ENCODE peak calls at places on chromosomes 12 and 14, in six cellular contexts. Y, Z, A, P, R and D are unnamed samples.

GRCh38 chr14:105069887-105070759 is 4.9 kb upstream of the GPR132 start:
- DNase-seq in P (no peak), Z (no peak), A (no peak), R (no peak), Y (no peak), D (no peak)

GRCh38 chr12:106855221-106855758 is 80.8 kb downstream of the RIC8B start:
- DNase-seq in A (no peak), Z (no peak), Y (no peak), P (no peak), R (no peak), D (no peak)

GRCh38 chr14:92540472-92541048 is 27.0 kb downstream of the RIN3 start:
- DNase-seq in R (no peak), A (peak; percentile 97), P (peak; percentile 83), Y (peak; percentile 83), Z (no peak), D (no peak)

GRCh38 chr12:57368349-57369095 is 62.3 kb downstream of the R3HDM2 start:
- DNase-seq in P (no peak), A (no peak), R (no peak), Z (no peak), Y (peak; percentile 8), D (no peak)

GRCh38 chr14:67532998-67533753 is at the start of gene PLEKHH1:
- DNase-seq in P (no peak), R (peak; percentile 87), Z (peak; percentile 75), Y (peak; percentile 74), A (peak; percentile 46), D (peak; percentile 69)

GRCh38 chr12:58452546-58452945 is 467.8 kb downstream of the LRIG3 start:
- DNase-seq in Z (no peak), P (no peak), Y (no peak), R (no peak), A (peak; percentile 49), D (no peak)

GRCh38 chr14:67241416-67242362 is at the start of gene PALS1:
- DNase-seq in Z (no peak), Y (peak; percentile 49), R (peak; percentile 78), A (peak; percentile 78), P (no peak), D (no peak)

GRCh38 chr12:98618952-98619351 is 25.5 kb downstream of the SLC25A3 start:
- DNase-seq in Z (no peak), R (no peak), A (no peak), Y (no peak), P (no peak), D (no peak)

GRCh38 chr12:131112690-131113290 is 159.1 kb downstream of the ADGRD1 start:
- DNase-seq in Z (no peak), Y (no peak), R (no peak), P (no peak), A (no peak), D (no peak)

GRCh38 chr14:57171903-57172302 is 96.8 kb downstream of the EXOC5 start:
- DNase-seq in A (no peak), Z (no peak), P (no peak), R (no peak), Y (no peak), D (no peak)

GRCh38 chr12:18332173-18332572 is 70.9 kb downstream of the PIK3C2G start:
- DNase-seq in A (no peak), R (no peak), Z (no peak), P (no peak), Y (no peak), D (no peak)

GRCh38 chr12:86600664-86601231 is 344.6 kb upstream of the MGAT4C start:
- DNase-seq in Y (no peak), Z (no peak), R (no peak), P (no peak), A (no peak), D (no peak)

GRCh38 chr14:83491091-83491490 is 1957.4 kb upstream of the SEL1L start:
- DNase-seq in Y (no peak), A (no peak), R (no peak), P (no peak), Z (no peak), D (no peak)

GRCh38 chr12:80190001-80190400 is 90.7 kb downstream of the OTOGL start:
- DNase-seq in R (no peak), Y (no peak), Z (no peak), A (no peak), P (no peak), D (no peak)

GRCh38 chr12:48280572-48280971 is 70.1 kb downstream of the ZNF641 start:
- DNase-seq in A (no peak), R (no peak), Y (no peak), P (no peak), Z (no peak), D (no peak)

GRCh38 chr14:50928002-50928635 is 16.2 kb downstream of the PYGL start:
- DNase-seq in Z (no peak), R (no peak), Y (no peak), A (peak; percentile 87), P (no peak), D (no peak)

GRCh38 chr12:127063339-127064090 is 1203.5 kb upstream of the TMEM132C start:
- DNase-seq in A (no peak), Z (no peak), P (no peak), R (no peak), Y (no peak), D (no peak)

GRCh38 chr12:47870175-47870781 is 34.5 kb downstream of the VDR start:
- DNase-seq in P (no peak), Z (peak; percentile 68), A (peak; percentile 46), R (peak; percentile 68), Y (no peak), D (no peak)

GRCh38 chr14:24441485-24441884 is 1.1 kb downstream of the SDR39U1 start:
- DNase-seq in Z (no peak), R (no peak), P (no peak), Y (no peak), A (no peak), D (no peak)

GRCh38 chr12:131137836-131138637 is 184.3 kb downstream of the ADGRD1 start:
- DNase-seq in A (no peak), P (no peak), Z (no peak), R (no peak), Y (no peak), D (no peak)

GRCh38 chr12:88945041-88945732 is 364.9 kb upstream of the KITLG start:
- DNase-seq in Y (no peak), R (no peak), Z (no peak), P (no peak), A (no peak), D (no peak)

GRCh38 chr12:84860718-84861117 is 51.9 kb downstream of the SLC6A15 start:
- DNase-seq in Z (no peak), R (no peak), Y (no peak), A (no peak), P (no peak), D (no peak)

GRCh38 chr12:32034045-32034444 is 72.6 kb upstream of the BICD1 start:
- DNase-seq in P (no peak), Y (no peak), Z (no peak), A (no peak), R (peak; percentile 36), D (no peak)

GRCh38 chr12:49871263-49871561 is 28.3 kb upstream of the BCDIN3D start:
- DNase-seq in R (no peak), A (no peak), Z (no peak), P (no peak), Y (no peak), D (no peak)

GRCh38 chr12:49873361-49873934 is 30.3 kb downstream of the FAIM2 start:
- DNase-seq in R (no peak), P (no peak), Z (no peak), Y (no peak), A (peak; percentile 41), D (no peak)

GRCh38 chr12:49874142-49874897 is 29.4 kb downstream of the FAIM2 start:
- DNase-seq in A (no peak), P (no peak), R (no peak), Y (no peak), Z (no peak), D (no peak)

GRCh38 chr12:49872381-49872780 is 29.5 kb upstream of the BCDIN3D start:
- DNase-seq in R (no peak), A (no peak), P (no peak), Z (no peak), Y (no peak), D (no peak)

GRCh38 chr12:49872781-49873181 is 29.9 kb upstream of the BCDIN3D start:
- DNase-seq in Z (no peak), A (peak; percentile 29), R (no peak), P (no peak), Y (no peak), D (no peak)
- TF ChIP-seq CTCF in Z (no peak), A (no peak), R (no peak), P (no peak), Y (no peak), D (no peak)

DNA sequence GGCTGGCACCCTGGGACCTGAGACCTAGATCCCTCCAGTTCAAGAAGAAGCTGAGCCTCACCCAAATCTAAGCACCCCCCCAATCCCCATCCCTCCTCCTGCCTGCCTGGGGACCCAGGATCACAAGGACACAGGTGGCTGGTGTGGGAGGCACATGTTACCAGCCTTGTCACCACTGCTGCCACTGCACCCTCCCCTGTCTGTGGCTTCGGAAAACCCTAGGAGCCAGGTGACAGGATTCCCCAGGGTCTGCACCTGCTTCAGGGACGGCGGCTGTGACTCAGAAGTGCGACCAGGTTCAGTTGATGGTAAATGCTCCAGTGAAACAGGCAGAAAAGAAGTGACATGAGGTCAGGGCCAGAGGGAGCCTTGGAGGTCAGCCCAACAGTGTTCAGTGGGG is 62.8 kb upstream of the FAM222A start:
- DNase-seq in R (no peak), A (no peak), Y (no peak), P (no peak), Z (no peak), D (no peak)
- TF ChIP-seq CTCF in R (no peak), A (no peak), Y (no peak), P (no peak), Z (no peak), D (no peak)

GRCh38 chr14:21941885-21942284 is 268.3 kb upstream of the OR4E1 start:
- DNase-seq in A (no peak), Z (no peak), P (no peak), Y (no peak), R (no peak), D (no peak)

GRCh38 chr14:21940887-21941855 is 267.6 kb upstream of the OR4E1 start:
- DNase-seq in P (no peak), Y (peak; percentile 43), R (peak; percentile 56), A (no peak), Z (peak; percentile 36), D (no peak)
- TF ChIP-seq CTCF in P (no peak), Y (peak; percentile 49), R (peak; percentile 42), A (peak; percentile 44), Z (peak; percentile 57), D (peak; percentile 39)

DNA sequence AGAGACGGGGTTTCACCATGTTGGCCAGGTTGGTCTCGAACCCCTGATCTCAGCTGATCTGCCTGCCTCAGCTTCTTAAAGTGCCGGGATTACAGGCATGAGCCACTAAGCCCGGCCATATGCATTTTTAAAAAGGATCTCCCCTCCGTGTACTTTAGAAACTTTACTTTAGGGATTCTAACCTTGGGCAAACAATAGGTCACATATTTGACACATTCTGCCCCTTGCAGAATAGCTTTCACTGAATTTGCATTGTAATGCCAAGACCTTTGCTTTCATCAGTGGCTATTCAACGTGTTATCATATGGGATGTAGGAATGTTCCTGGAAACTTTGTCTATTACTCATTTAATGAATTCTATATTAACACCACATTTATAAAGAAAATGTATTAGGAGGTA is 11.4 kb upstream of the ANKS1B start:
- DNase-seq in A (no peak), P (no peak), Y (no peak), R (no peak), Z (no peak), D (no peak)
- TF ChIP-seq CTCF in A (no peak), P (no peak), Y (no peak), R (no peak), Z (no peak), D (no peak)